ENCODE peak calls at places on chromosomes 6 and 20, in nine cellular contexts. One of them, this sample, is unnamed.
A peak's percentile ranks its signal among the peaks of the same experiment; 100 is the strongest.

GRCh38 chr20:23655551-23656211 is 17.9 kb upstream of the CST3 start:
- DNase-seq in AG08396: no peak
- DNase-seq in neural crest cell: no peak
- DNase-seq in GM04504: no peak
- DNase-seq in COR-L47: no peak
- DNase-seq in fibroblast of mammary gland: no peak
- DNase-seq in PC-9: no peak
- DNase-seq in bronchial epithelial cell: no peak
- DNase-seq in A549: no peak
- DNase-seq in this sample: no peak

GRCh38 chr6:23563329-23563728 is 562.7 kb upstream of the NRSN1 start:
- DNase-seq in AG08396: no peak
- DNase-seq in neural crest cell: no peak
- DNase-seq in GM04504: no peak
- DNase-seq in COR-L47: no peak
- DNase-seq in fibroblast of mammary gland: no peak
- DNase-seq in PC-9: no peak
- DNase-seq in bronchial epithelial cell: no peak
- DNase-seq in A549: no peak
- DNase-seq in this sample: no peak

GRCh38 chr20:50595433-50595895 is 85.3 kb downstream of the PTPN1 start:
- DNase-seq in AG08396: no peak
- DNase-seq in neural crest cell: no peak
- DNase-seq in GM04504: no peak
- DNase-seq in COR-L47: no peak
- DNase-seq in fibroblast of mammary gland: no peak
- DNase-seq in PC-9: no peak
- DNase-seq in bronchial epithelial cell: no peak
- DNase-seq in A549: no peak
- DNase-seq in this sample: no peak

GRCh38 chr20:49891486-49891885 is 23.8 kb downstream of the SPATA2 start:
- DNase-seq in AG08396: no peak
- DNase-seq in neural crest cell: no peak
- DNase-seq in GM04504: no peak
- DNase-seq in COR-L47: no peak
- DNase-seq in fibroblast of mammary gland: no peak
- DNase-seq in PC-9: no peak
- DNase-seq in bronchial epithelial cell: no peak
- DNase-seq in A549: no peak
- DNase-seq in this sample: no peak

GRCh38 chr6:123116370-123116769 is 120.3 kb downstream of the CLVS2 start:
- DNase-seq in AG08396: no peak
- DNase-seq in neural crest cell: no peak
- DNase-seq in GM04504: no peak
- DNase-seq in COR-L47: no peak
- DNase-seq in fibroblast of mammary gland: no peak
- DNase-seq in PC-9: no peak
- DNase-seq in bronchial epithelial cell: no peak
- DNase-seq in A549: no peak
- DNase-seq in this sample: no peak

GRCh38 chr6:131976545-131977061 is 25.4 kb upstream of the CCN2 start:
- DNase-seq in AG08396: no peak
- DNase-seq in neural crest cell: no peak
- DNase-seq in GM04504: no peak
- DNase-seq in COR-L47: no peak
- DNase-seq in fibroblast of mammary gland: peak; percentile 23
- DNase-seq in PC-9: no peak
- DNase-seq in bronchial epithelial cell: no peak
- DNase-seq in A549: no peak
- DNase-seq in this sample: peak; percentile 62

GRCh38 chr20:13111249-13111911 is 102.6 kb downstream of the SPTLC3 start:
- DNase-seq in AG08396: no peak
- DNase-seq in neural crest cell: no peak
- DNase-seq in GM04504: no peak
- DNase-seq in COR-L47: no peak
- DNase-seq in fibroblast of mammary gland: no peak
- DNase-seq in PC-9: no peak
- DNase-seq in bronchial epithelial cell: no peak
- DNase-seq in A549: no peak
- DNase-seq in this sample: no peak

GRCh38 chr6:155630085-155630484 is 174.4 kb upstream of the NOX3 start:
- DNase-seq in AG08396: no peak
- DNase-seq in neural crest cell: no peak
- DNase-seq in GM04504: no peak
- DNase-seq in COR-L47: no peak
- DNase-seq in fibroblast of mammary gland: no peak
- DNase-seq in PC-9: no peak
- DNase-seq in bronchial epithelial cell: no peak
- DNase-seq in A549: no peak
- DNase-seq in this sample: no peak

GRCh38 chr20:3652217-3652616 is 11.0 kb downstream of the GFRA4 start:
- DNase-seq in AG08396: no peak
- DNase-seq in neural crest cell: no peak
- DNase-seq in GM04504: no peak
- DNase-seq in COR-L47: no peak
- DNase-seq in fibroblast of mammary gland: no peak
- DNase-seq in PC-9: no peak
- DNase-seq in bronchial epithelial cell: no peak
- DNase-seq in A549: no peak
- DNase-seq in this sample: no peak

GRCh38 chr6:10808376-10808775 is 30.0 kb downstream of the MAK start:
- DNase-seq in AG08396: no peak
- DNase-seq in neural crest cell: no peak
- DNase-seq in GM04504: no peak
- DNase-seq in COR-L47: no peak
- DNase-seq in fibroblast of mammary gland: no peak
- DNase-seq in PC-9: no peak
- DNase-seq in bronchial epithelial cell: no peak
- DNase-seq in A549: no peak
- DNase-seq in this sample: no peak

GRCh38 chr6:10465633-10466499 is 51.0 kb upstream of the TFAP2A start:
- DNase-seq in AG08396: peak; percentile 29
- DNase-seq in neural crest cell: peak; percentile 55
- DNase-seq in GM04504: no peak
- DNase-seq in COR-L47: no peak
- DNase-seq in fibroblast of mammary gland: peak; percentile 2
- DNase-seq in PC-9: peak; percentile 62
- DNase-seq in bronchial epithelial cell: peak; percentile 68
- DNase-seq in A549: peak; percentile 72
- DNase-seq in this sample: peak; percentile 64

GRCh38 chr6:6728169-6728941 is 139.8 kb downstream of the LY86 start:
- DNase-seq in AG08396: no peak
- DNase-seq in neural crest cell: no peak
- DNase-seq in GM04504: no peak
- DNase-seq in COR-L47: no peak
- DNase-seq in fibroblast of mammary gland: no peak
- DNase-seq in PC-9: no peak
- DNase-seq in bronchial epithelial cell: no peak
- DNase-seq in A549: no peak
- DNase-seq in this sample: no peak

GRCh38 chr6:53066059-53066406 is 829 bp downstream of the FBXO9 start:
- DNase-seq in AG08396: peak; percentile 52
- DNase-seq in neural crest cell: no peak
- DNase-seq in GM04504: no peak
- DNase-seq in COR-L47: peak; percentile 21
- DNase-seq in fibroblast of mammary gland: peak; percentile 41
- DNase-seq in PC-9: peak; percentile 29
- DNase-seq in bronchial epithelial cell: no peak
- DNase-seq in A549: peak; percentile 14
- DNase-seq in this sample: peak; percentile 55

GRCh38 chr6:165219629-165220028 is 89.8 kb downstream of the C6orf118 start:
- DNase-seq in AG08396: no peak
- DNase-seq in neural crest cell: no peak
- DNase-seq in GM04504: no peak
- DNase-seq in COR-L47: no peak
- DNase-seq in fibroblast of mammary gland: no peak
- DNase-seq in PC-9: no peak
- DNase-seq in bronchial epithelial cell: no peak
- DNase-seq in A549: no peak
- DNase-seq in this sample: no peak

GRCh38 chr6:44659676-44660170 is 272.2 kb downstream of the CDC5L start:
- DNase-seq in AG08396: no peak
- DNase-seq in neural crest cell: no peak
- DNase-seq in GM04504: no peak
- DNase-seq in COR-L47: no peak
- DNase-seq in fibroblast of mammary gland: no peak
- DNase-seq in PC-9: no peak
- DNase-seq in bronchial epithelial cell: no peak
- DNase-seq in A549: no peak
- DNase-seq in this sample: no peak

GRCh38 chr6:154138806-154139205 is 99.8 kb downstream of the OPRM1 start:
- DNase-seq in AG08396: no peak
- DNase-seq in neural crest cell: no peak
- DNase-seq in GM04504: no peak
- DNase-seq in COR-L47: no peak
- DNase-seq in fibroblast of mammary gland: peak; percentile 4
- DNase-seq in PC-9: no peak
- DNase-seq in bronchial epithelial cell: peak; percentile 48
- DNase-seq in A549: no peak
- DNase-seq in this sample: no peak

GRCh38 chr20:17966432-17967312 is 1.9 kb downstream of the SNX5 start:
- DNase-seq in AG08396: peak; percentile 32
- DNase-seq in neural crest cell: no peak
- DNase-seq in GM04504: no peak
- DNase-seq in COR-L47: no peak
- DNase-seq in fibroblast of mammary gland: peak; percentile 60
- DNase-seq in PC-9: no peak
- DNase-seq in bronchial epithelial cell: peak; percentile 46
- DNase-seq in A549: peak; percentile 47
- DNase-seq in this sample: peak; percentile 56

GRCh38 chr6:15893556-15894253 is 230.9 kb upstream of the DTNBP1 start:
- DNase-seq in AG08396: no peak
- DNase-seq in neural crest cell: no peak
- DNase-seq in GM04504: no peak
- DNase-seq in COR-L47: no peak
- DNase-seq in fibroblast of mammary gland: peak; percentile 51
- DNase-seq in PC-9: no peak
- DNase-seq in bronchial epithelial cell: peak; percentile 42
- DNase-seq in A549: peak; percentile 65
- DNase-seq in this sample: peak; percentile 19

GRCh38 chr6:119276211-119276610 is 73.3 kb downstream of the MAN1A1 start:
- DNase-seq in AG08396: no peak
- DNase-seq in neural crest cell: no peak
- DNase-seq in GM04504: peak; percentile 23
- DNase-seq in COR-L47: no peak
- DNase-seq in fibroblast of mammary gland: peak; percentile 83
- DNase-seq in PC-9: no peak
- DNase-seq in bronchial epithelial cell: no peak
- DNase-seq in A549: no peak
- DNase-seq in this sample: no peak

GRCh38 chr6:149273318-149273717 is 44.2 kb upstream of the TAB2 start:
- DNase-seq in AG08396: no peak
- DNase-seq in neural crest cell: no peak
- DNase-seq in GM04504: no peak
- DNase-seq in COR-L47: no peak
- DNase-seq in fibroblast of mammary gland: no peak
- DNase-seq in PC-9: no peak
- DNase-seq in bronchial epithelial cell: no peak
- DNase-seq in A549: no peak
- DNase-seq in this sample: no peak

GRCh38 chr6:120083186-120083585 is 733.6 kb upstream of the MAN1A1 start:
- DNase-seq in AG08396: no peak
- DNase-seq in neural crest cell: no peak
- DNase-seq in GM04504: no peak
- DNase-seq in COR-L47: no peak
- DNase-seq in fibroblast of mammary gland: no peak
- DNase-seq in PC-9: no peak
- DNase-seq in bronchial epithelial cell: no peak
- DNase-seq in A549: no peak
- DNase-seq in this sample: no peak

GRCh38 chr6:6542357-6542756 is 46.2 kb upstream of the LY86 start:
- DNase-seq in AG08396: no peak
- DNase-seq in neural crest cell: no peak
- DNase-seq in GM04504: no peak
- DNase-seq in COR-L47: no peak
- DNase-seq in fibroblast of mammary gland: no peak
- DNase-seq in PC-9: no peak
- DNase-seq in bronchial epithelial cell: no peak
- DNase-seq in A549: no peak
- DNase-seq in this sample: no peak

GRCh38 chr6:82260890-82261732 is 13.6 kb upstream of the IBTK start:
- DNase-seq in AG08396: no peak
- DNase-seq in neural crest cell: no peak
- DNase-seq in GM04504: no peak
- DNase-seq in COR-L47: no peak
- DNase-seq in fibroblast of mammary gland: no peak
- DNase-seq in PC-9: no peak
- DNase-seq in bronchial epithelial cell: no peak
- DNase-seq in A549: no peak
- DNase-seq in this sample: no peak

GRCh38 chr6:41548098-41548840 is 2.1 kb downstream of the FOXP4 start:
- DNase-seq in AG08396: no peak
- DNase-seq in neural crest cell: no peak
- DNase-seq in GM04504: no peak
- DNase-seq in COR-L47: no peak
- DNase-seq in fibroblast of mammary gland: no peak
- DNase-seq in PC-9: no peak
- DNase-seq in bronchial epithelial cell: no peak
- DNase-seq in A549: no peak
- DNase-seq in this sample: peak; percentile 23

GRCh38 chr6:11381801-11382513 is 149.5 kb upstream of the NEDD9 start:
- DNase-seq in AG08396: no peak
- DNase-seq in neural crest cell: no peak
- DNase-seq in GM04504: no peak
- DNase-seq in COR-L47: no peak
- DNase-seq in fibroblast of mammary gland: no peak
- DNase-seq in PC-9: no peak
- DNase-seq in bronchial epithelial cell: no peak
- DNase-seq in A549: no peak
- DNase-seq in this sample: no peak

GRCh38 chr6:16570946-16571345 is 190.3 kb downstream of the ATXN1 start:
- DNase-seq in AG08396: no peak
- DNase-seq in neural crest cell: no peak
- DNase-seq in GM04504: no peak
- DNase-seq in COR-L47: no peak
- DNase-seq in fibroblast of mammary gland: no peak
- DNase-seq in PC-9: no peak
- DNase-seq in bronchial epithelial cell: no peak
- DNase-seq in A549: no peak
- DNase-seq in this sample: no peak

GRCh38 chr6:77433888-77434287 is 29.4 kb downstream of the HTR1B start:
- DNase-seq in AG08396: no peak
- DNase-seq in neural crest cell: no peak
- DNase-seq in GM04504: no peak
- DNase-seq in COR-L47: no peak
- DNase-seq in fibroblast of mammary gland: no peak
- DNase-seq in PC-9: no peak
- DNase-seq in bronchial epithelial cell: no peak
- DNase-seq in A549: no peak
- DNase-seq in this sample: no peak

GRCh38 chr6:74946961-74947360 is 258.9 kb downstream of the COL12A1 start:
- DNase-seq in AG08396: peak; percentile 23
- DNase-seq in neural crest cell: no peak
- DNase-seq in GM04504: no peak
- DNase-seq in COR-L47: no peak
- DNase-seq in fibroblast of mammary gland: peak; percentile 70
- DNase-seq in PC-9: no peak
- DNase-seq in bronchial epithelial cell: peak; percentile 77
- DNase-seq in A549: no peak
- DNase-seq in this sample: peak; percentile 33

GRCh38 chr6:12170351-12171079 is 119.6 kb upstream of the EDN1 start:
- DNase-seq in AG08396: no peak
- DNase-seq in neural crest cell: no peak
- DNase-seq in GM04504: peak; percentile 55
- DNase-seq in COR-L47: no peak
- DNase-seq in fibroblast of mammary gland: peak; percentile 48
- DNase-seq in PC-9: no peak
- DNase-seq in bronchial epithelial cell: no peak
- DNase-seq in A549: no peak
- DNase-seq in this sample: no peak

GRCh38 chr6:138509371-138509770 is 10.1 kb upstream of the NHSL1 start:
- DNase-seq in AG08396: peak; percentile 26
- DNase-seq in neural crest cell: no peak
- DNase-seq in GM04504: no peak
- DNase-seq in COR-L47: peak; percentile 30
- DNase-seq in fibroblast of mammary gland: peak; percentile 68
- DNase-seq in PC-9: peak; percentile 8
- DNase-seq in bronchial epithelial cell: peak; percentile 54
- DNase-seq in A549: peak; percentile 62
- DNase-seq in this sample: peak; percentile 63

GRCh38 chr6:76703285-76703684 is 630.8 kb upstream of the IMPG1 start:
- DNase-seq in AG08396: no peak
- DNase-seq in neural crest cell: no peak
- DNase-seq in GM04504: no peak
- DNase-seq in COR-L47: no peak
- DNase-seq in fibroblast of mammary gland: no peak
- DNase-seq in PC-9: no peak
- DNase-seq in bronchial epithelial cell: peak; percentile 80
- DNase-seq in A549: no peak
- DNase-seq in this sample: no peak